ENCODE peak calls at places on chromosomes 7 and 10, in four cellular contexts. J, G, U and D are unnamed samples.

GRCh38 chr7:540579-540978 is 20.9 kb upstream of the PDGFA start:
- DNase-seq in J (no peak), G (no peak), U (no peak), D (no peak)

GRCh38 chr10:17836917-17837316 is 27.8 kb downstream of the MRC1 start:
- DNase-seq in J (peak), G (peak), U (peak), D (peak)

GRCh38 chr7:41907444-41907843 is 204.6 kb upstream of the INHBA start:
- DNase-seq in J (no peak), G (no peak), U (no peak), D (no peak)

GRCh38 chr7:61111-61510 is 131.3 kb upstream of the FAM20C start:
- DNase-seq in J (peak), G (no peak), U (no peak), D (no peak)

GRCh38 chr7:112745635-112746034 is 44.6 kb downstream of the TMEM168 start:
- DNase-seq in J (no peak), G (no peak), U (no peak), D (no peak)

GRCh38 chr7:131664570-131664969 is 108.1 kb upstream of the PODXL start:
- DNase-seq in J (no peak), G (no peak), U (no peak), D (no peak)

GRCh38 chr10:335151-335800 is 200.0 kb downstream of the ZMYND11 start:
- DNase-seq in J (no peak), G (no peak), U (peak), D (no peak)

GRCh38 chr10:69731184-69731583 is 70.5 kb upstream of the COL13A1 start:
- DNase-seq in J (no peak), G (no peak), U (peak), D (peak)

GRCh38 chr10:43390791-43391190 is 18.2 kb downstream of the HNRNPF start:
- DNase-seq in J (no peak), G (peak), U (peak), D (peak)

GRCh38 chr7:36276428-36277246 is 113.0 kb upstream of the ANLN start:
- DNase-seq in J (no peak), G (no peak), U (no peak), D (no peak)

GRCh38 chr7:80858141-80858903 is 60.5 kb downstream of the SEMA3C start:
- DNase-seq in J (no peak), G (no peak), U (peak), D (peak)

GRCh38 chr10:108454224-108454623 is 1289.7 kb upstream of the SORCS1 start:
- DNase-seq in J (no peak), G (no peak), U (peak), D (peak)

DNA sequence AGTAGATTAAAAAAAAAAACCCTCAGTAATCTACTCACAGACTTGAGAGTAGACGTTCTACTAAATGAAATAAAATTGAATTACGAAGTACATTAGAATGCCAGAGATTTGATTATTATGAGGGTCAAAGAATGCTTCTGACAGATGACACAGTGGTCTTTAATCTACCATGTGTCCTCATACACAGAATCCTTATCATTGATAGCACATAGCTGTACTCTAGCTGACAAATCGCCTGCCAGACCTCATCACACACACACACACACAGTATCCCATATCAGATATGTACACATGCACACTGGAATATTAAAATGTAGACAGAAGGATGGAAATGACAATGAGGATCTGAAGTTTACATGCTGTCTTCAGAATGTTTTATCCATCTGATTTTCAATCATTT is 104.6 kb downstream of the SORCS1 start:
- DNase-seq in J (no peak), G (no peak), U (no peak), D (no peak)
- H3K4me3 ChIP-seq in J (no peak), G (no peak), U (no peak), D (no peak)

DNA sequence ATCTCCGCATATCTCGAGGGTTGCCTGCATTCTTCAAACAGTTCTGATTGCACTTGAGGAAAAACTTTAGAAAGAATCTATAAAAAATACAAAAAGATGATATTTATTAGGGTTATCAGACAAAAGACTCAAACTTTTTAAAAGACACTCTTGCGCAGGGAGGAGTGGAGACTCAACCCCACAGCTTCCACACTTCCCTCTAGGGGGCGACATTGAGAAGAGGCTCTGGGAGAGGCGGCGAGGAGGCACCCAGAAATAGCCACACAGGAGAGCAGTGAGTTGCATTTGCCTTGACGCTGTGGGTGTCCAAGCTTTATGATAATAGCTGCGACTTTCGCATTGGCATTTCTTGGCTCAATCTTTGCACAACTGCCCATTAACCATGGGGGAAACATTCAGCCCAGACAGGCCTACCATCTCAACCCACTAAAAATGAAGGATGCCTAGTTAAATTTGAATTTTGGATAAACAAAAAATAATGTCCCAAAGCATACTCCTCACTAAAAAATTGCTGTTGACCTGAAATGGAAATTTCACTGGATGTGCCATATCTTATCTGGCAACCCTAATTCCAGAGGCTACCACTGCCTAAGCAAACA is 86.2 kb downstream of the EBF3 start:
- DNase-seq in J (peak), G (peak), U (no peak), D (no peak)
- TF ChIP-seq CTCF in J (peak), G (peak), U (peak), D (peak)

GRCh38 chr10:26481914-26482550 is 43.9 kb downstream of the APBB1IP start:
- DNase-seq in J (peak), G (no peak), U (no peak), D (no peak)
- H3K4me3 ChIP-seq in J (peak), G (no peak), U (no peak), D (no peak)

GRCh38 chr10:21758239-21758638 is 224.2 kb downstream of the MLLT10 start:
- DNase-seq in J (no peak), G (no peak), U (no peak), D (no peak)
- TF ChIP-seq CTCF in J (no peak), G (no peak), U (no peak), D (no peak)

GRCh38 chr10:11018426-11018818 is 750 bp downstream of the CELF2 start:
- DNase-seq in J (no peak), G (peak), U (no peak), D (no peak)

GRCh38 chr10:11018830-11019692 is 1.4 kb downstream of the CELF2 start:
- DNase-seq in J (no peak), G (no peak), U (no peak), D (no peak)

GRCh38 chr10:11015371-11015934 is 2.2 kb upstream of the CELF2 start:
- DNase-seq in J (no peak), G (no peak), U (no peak), D (no peak)

GRCh38 chr10:11017575-11018425 is at the start of gene CELF2:
- DNase-seq in J (no peak), G (peak), U (peak), D (no peak)

DNA sequence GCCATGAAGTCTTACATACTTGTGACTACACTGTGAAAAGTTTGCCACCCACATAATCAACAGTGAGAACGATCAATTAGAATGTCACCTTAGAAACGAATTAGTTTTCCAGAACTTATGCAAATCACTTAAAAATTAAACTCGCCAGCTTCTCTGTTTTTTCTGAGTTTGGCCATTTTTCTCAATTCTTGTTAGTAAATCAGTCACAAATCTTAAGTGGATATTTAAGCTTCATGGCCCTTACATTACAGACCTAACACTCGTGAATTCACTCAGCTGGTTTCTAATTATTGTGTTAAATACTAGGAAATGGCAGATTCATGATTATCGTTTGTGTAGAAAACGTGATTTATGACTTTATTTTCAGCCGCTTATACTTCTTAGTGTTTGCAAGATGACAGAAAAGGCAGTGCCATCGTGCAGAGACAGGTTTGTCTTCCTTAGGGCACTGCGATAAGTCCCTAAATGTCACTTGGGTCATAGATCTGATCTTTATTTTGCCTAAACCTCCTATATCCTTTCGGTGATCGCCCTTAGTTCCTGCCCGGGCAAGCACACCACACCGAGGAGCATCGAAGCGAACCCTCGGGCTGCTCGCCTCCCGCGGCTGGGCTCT is 605 bp upstream of the CELF2 start:
- DNase-seq in J (no peak), G (no peak), U (no peak), D (no peak)
- H3K4me3 ChIP-seq in J (no peak), G (peak), U (peak), D (peak)

DNA sequence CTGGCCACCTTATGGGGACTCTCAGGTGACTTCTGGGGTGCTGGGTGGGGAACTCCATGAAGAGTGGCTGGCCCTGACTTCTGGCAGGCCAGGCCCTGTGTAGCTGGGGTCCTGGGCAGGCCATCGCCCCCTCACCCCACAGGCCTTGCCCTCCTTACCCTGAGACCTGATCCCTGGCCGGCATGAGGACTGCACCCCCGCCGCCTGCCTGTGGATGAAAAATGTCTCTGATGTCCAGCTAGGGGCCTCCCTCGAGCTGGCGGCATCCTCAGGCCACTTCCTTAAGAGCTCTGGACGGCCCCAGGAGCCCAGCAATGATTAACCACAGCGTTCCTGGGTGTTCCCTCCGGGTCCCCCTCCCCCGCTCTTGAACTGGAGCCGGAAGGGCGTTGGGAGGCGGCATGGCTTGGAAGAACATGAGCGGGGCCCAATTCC is 31.8 kb upstream of the SHH start:
- DNase-seq in J (no peak), G (no peak), U (no peak), D (no peak)
- TF ChIP-seq CTCF in J (no peak), G (no peak), U (no peak), D (no peak)

GRCh38 chr7:102044984-102045673 is 227.7 kb downstream of the CUX1 start:
- DNase-seq in J (peak), G (no peak), U (peak), D (peak)
- H3K4me3 ChIP-seq in J (no peak), G (no peak), U (peak), D (no peak)

DNA sequence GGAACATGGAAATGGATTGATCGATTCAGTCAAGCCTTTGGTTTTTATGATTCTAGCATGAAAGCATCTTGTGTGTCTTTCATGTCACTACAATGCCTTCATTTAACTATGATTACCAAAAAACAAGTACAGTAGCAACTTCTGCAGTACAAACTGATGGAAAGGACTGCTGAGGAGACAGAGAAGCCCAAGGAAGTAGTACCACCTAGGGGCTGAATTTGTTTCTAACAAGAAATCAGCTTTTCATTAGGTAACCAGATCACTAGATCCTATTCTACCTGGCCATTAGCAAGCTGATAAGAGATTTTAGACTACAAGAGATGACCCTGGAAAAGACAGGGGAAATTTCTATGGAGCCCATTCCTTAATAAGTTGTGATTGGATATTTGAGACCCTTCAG is 3.2 kb upstream of the IFIT1 start:
- DNase-seq in J (peak), G (peak), U (peak), D (peak)
- TF ChIP-seq CTCF in J (peak), G (peak), U (peak), D (peak)